ENCODE peak calls at places on chromosomes 7 and 10, in four cellular contexts. F is dorsolateral prefrontal cortex, S is aorta, R is body of pancreas. Q is an unnamed sample.

GRCh38 chr10:132374176-132374575 is 22.8 kb upstream of the PWWP2B start:
- DNase-seq in F (no peak), S (peak; percentile 32), R (no peak), Q (no peak)

GRCh38 chr10:28883741-28884443 is 206.6 kb downstream of the BAMBI start:
- DNase-seq in F (no peak), S (no peak), R (no peak), Q (no peak)

GRCh38 chr10:74824184-74825032 is 2.0 kb upstream of the KAT6B start:
- DNase-seq in F (no peak), S (peak; percentile 64), R (peak; percentile 29), Q (no peak)

GRCh38 chr10:64385355-64385754 is 864.2 kb downstream of the REEP3 start:
- DNase-seq in F (no peak), S (no peak), R (no peak), Q (no peak)

GRCh38 chr10:132487241-132488135 is 50.1 kb upstream of the INPP5A start:
- DNase-seq in F (no peak), S (peak; percentile 38), R (no peak), Q (no peak)

GRCh38 chr7:28102778-28103177 is 77.8 kb downstream of the JAZF1 start:
- DNase-seq in F (no peak), S (no peak), R (no peak), Q (no peak)

GRCh38 chr7:102095933-102096332 is 190.7 kb upstream of the SH2B2 start:
- DNase-seq in F (peak; percentile 22), S (no peak), R (no peak), Q (no peak)

GRCh38 chr7:96236198-96237039 is 85.5 kb downstream of the SLC25A13 start:
- DNase-seq in F (no peak), S (no peak), R (no peak), Q (peak; percentile 88)

GRCh38 chr10:71531485-71532446 is 135.0 kb downstream of the CDH23 start:
- DNase-seq in F (no peak), S (no peak), R (no peak), Q (no peak)

GRCh38 chr10:11654659-11655058 is 43.2 kb upstream of the USP6NL start:
- DNase-seq in F (no peak), S (no peak), R (no peak), Q (no peak)

GRCh38 chr7:67900456-67900855 is 903.8 kb downstream of the TYW1 start:
- DNase-seq in F (no peak), S (no peak), R (no peak), Q (no peak)

GRCh38 chr10:48227213-48227612 is 47.3 kb downstream of the FRMPD2 start:
- DNase-seq in F (no peak), S (no peak), R (no peak), Q (no peak)

GRCh38 chr10:71232089-71232998 is 20.0 kb downstream of the UNC5B start:
- DNase-seq in F (peak; percentile 95), S (peak; percentile 88), R (peak; percentile 82), Q (no peak)

GRCh38 chr10:113991091-113991860 is 52.4 kb upstream of the ADRB1 start:
- DNase-seq in F (no peak), S (no peak), R (no peak), Q (no peak)

GRCh38 chr10:34821587-34822585 is 6.8 kb upstream of the PARD3 start:
- DNase-seq in F (no peak), S (no peak), R (no peak), Q (peak; percentile 30)

GRCh38 chr10:92430103-92430502 is 139.1 kb downstream of the MARCHF5 start:
- DNase-seq in F (no peak), S (no peak), R (no peak), Q (no peak)

GRCh38 chr7:140656548-140657515 is 15.9 kb upstream of the ADCK2 start:
- DNase-seq in F (peak; percentile 40), S (peak; percentile 66), R (peak; percentile 68), Q (no peak)

GRCh38 chr7:45660201-45660900 is 86.2 kb downstream of the ADCY1 start:
- DNase-seq in F (no peak), S (no peak), R (peak; percentile 2), Q (no peak)

GRCh38 chr10:21092683-21093524 is 195.8 kb upstream of the NEBL start:
- DNase-seq in F (no peak), S (no peak), R (no peak), Q (no peak)

GRCh38 chr10:29136401-29136800 is 152.5 kb upstream of the LYZL1 start:
- DNase-seq in F (no peak), S (no peak), R (no peak), Q (no peak)

GRCh38 chr10:117477961-117478670 is 64.4 kb upstream of the EMX2 start:
- DNase-seq in F (no peak), S (no peak), R (no peak), Q (no peak)

GRCh38 chr7:5596896-5597246 is 173.2 kb upstream of the TNRC18 start:
- DNase-seq in F (no peak), S (no peak), R (no peak), Q (no peak)

GRCh38 chr10:72784551-72785421 is 92.8 kb downstream of the MCU start:
- DNase-seq in F (peak; percentile 64), S (peak; percentile 75), R (peak; percentile 25), Q (peak; percentile 68)

GRCh38 chr7:71131753-71132520 is at the start of gene GALNT17:
- DNase-seq in F (peak; percentile 60), S (no peak), R (peak; percentile 24), Q (no peak)

GRCh38 chr7:118080947-118081346 is 103.0 kb upstream of the LSM8 start:
- DNase-seq in F (no peak), S (no peak), R (no peak), Q (peak; percentile 73)

GRCh38 chr10:104472505-104472904 is 118.9 kb downstream of the CFAP58 start:
- DNase-seq in F (no peak), S (no peak), R (no peak), Q (no peak)

GRCh38 chr10:79089579-79090110 is 20.9 kb downstream of the ZMIZ1 start:
- DNase-seq in F (no peak), S (no peak), R (no peak), Q (no peak)

GRCh38 chr10:64973391-64973790 is 1452.2 kb downstream of the REEP3 start:
- DNase-seq in F (no peak), S (no peak), R (no peak), Q (no peak)

GRCh38 chr7:68547181-68547580 is 1051.1 kb upstream of the AUTS2 start:
- DNase-seq in F (no peak), S (no peak), R (no peak), Q (peak; percentile 39)

GRCh38 chr7:98934267-98934666 is 55.9 kb downstream of the TRRAP start:
- DNase-seq in F (no peak), S (no peak), R (no peak), Q (no peak)

GRCh38 chr10:97936126-97936525 is 86.5 kb downstream of the GOLGA7B start:
- DNase-seq in F (no peak), S (no peak), R (no peak), Q (no peak)

GRCh38 chr10:85916999-85917573 is 449.5 kb downstream of the GRID1 start:
- DNase-seq in F (no peak), S (no peak), R (peak; percentile 25), Q (no peak)

DNA sequence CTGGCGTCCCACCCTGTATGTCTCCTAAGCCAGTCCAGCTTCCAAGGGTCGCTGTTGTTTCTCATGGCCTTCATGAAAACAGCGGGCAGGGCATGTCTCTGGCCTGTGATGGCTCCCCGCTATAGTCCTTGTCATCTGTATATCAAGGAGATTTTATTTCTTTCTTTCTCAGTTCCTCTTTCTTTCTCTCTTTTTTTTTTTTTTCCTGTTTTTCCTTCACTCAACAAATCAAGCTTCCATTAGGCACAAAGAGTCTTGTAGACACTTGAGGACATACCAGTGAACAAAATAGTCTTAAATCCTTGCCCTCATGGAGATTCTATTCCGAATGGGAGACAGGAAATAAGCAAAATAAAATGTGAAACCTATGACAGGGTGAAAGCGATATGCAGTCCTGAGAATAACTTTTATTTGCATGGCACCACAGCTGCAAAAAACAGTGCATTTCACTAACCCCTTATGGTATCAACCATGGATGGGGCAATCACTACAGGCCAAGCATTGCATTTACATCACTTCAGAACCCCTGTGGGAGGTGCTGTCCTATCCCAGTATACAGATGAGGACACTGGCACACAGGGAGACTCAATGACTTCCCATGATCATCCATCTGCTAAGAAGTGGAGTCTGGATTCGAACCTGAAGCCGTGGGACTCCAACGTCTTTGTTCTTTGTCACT is 50.7 kb downstream of the SYPL1 start:
- DNase-seq in F (no peak), S (no peak), R (no peak), Q (no peak)
- H3K27ac ChIP-seq in F (no peak overlapping the region), S (no peak overlapping the region), R (no peak overlapping the region), Q (no peak overlapping the region)

GRCh38 chr10:17212802-17213204 is 11.3 kb upstream of the TRDMT1 start:
- DNase-seq in F (no peak), S (no peak), R (no peak), Q (no peak)

GRCh38 chr10:17209302-17209701 is 7.8 kb upstream of the TRDMT1 start:
- DNase-seq in F (no peak), S (no peak), R (no peak), Q (no peak)

GRCh38 chr10:17213646-17214349 is 12.3 kb upstream of the TRDMT1 start:
- DNase-seq in F (no peak), S (no peak), R (no peak), Q (no peak)

GRCh38 chr10:17209931-17210330 is 8.5 kb upstream of the TRDMT1 start:
- DNase-seq in F (no peak), S (no peak), R (no peak), Q (no peak)

DNA sequence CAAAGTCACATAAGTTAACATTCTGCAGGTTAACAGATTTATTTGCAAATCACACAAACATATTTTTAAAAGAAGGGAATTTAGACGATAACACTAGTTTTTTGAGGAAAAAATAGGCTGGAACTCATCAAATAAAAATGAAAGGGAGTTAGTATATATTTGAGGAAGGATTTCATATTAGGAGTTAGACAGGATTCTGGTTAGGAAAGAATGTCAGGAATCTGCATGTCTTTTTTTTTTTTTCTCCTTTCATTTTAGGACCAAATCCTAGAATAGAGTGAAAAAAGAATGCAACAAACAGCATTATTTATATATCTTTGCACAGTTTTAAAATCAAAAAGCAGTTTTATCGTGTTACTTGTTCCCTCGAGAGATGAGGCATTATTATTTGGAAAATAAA is 8.9 kb upstream of the TRDMT1 start:
- DNase-seq in F (no peak), S (no peak), R (no peak), Q (no peak)
- H3K27ac ChIP-seq in F (no peak overlapping the region), S (peak overlapping the region; percentile 28), R (no peak overlapping the region), Q (no peak overlapping the region)

DNA sequence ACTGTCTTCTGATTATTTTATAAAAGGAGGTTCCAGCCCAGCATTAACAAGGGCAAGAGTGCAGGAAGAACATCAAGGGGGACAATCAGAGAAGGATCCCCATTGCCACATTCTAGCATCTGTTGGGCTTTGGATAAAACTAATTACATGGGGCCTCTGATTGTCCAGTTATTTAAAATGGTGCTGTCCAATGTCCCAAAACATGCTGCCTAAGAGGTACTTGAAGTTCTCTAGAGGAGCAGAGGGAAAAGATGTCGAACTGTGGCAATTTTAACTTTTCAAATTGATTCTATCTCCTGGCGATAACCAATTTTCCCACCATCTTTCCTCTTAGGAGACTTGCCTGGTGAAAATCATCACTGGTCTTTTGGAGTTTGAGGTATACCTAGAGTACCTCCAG is 2.2 kb downstream of the IL6 start:
- DNase-seq in F (no peak), S (no peak), R (no peak), Q (no peak)
- H3K27ac ChIP-seq in F (no peak overlapping the region), S (no peak overlapping the region), R (no peak overlapping the region), Q (no peak overlapping the region)

GRCh38 chr10:99537381-99538286 is 4.9 kb downstream of the NKX2-3 start:
- DNase-seq in F (no peak), S (no peak), R (no peak), Q (no peak)

GRCh38 chr10:99535764-99536399 is 3.1 kb downstream of the NKX2-3 start:
- DNase-seq in F (no peak), S (no peak), R (no peak), Q (no peak)

GRCh38 chr10:99538287-99538917 is 5.7 kb downstream of the NKX2-3 start:
- DNase-seq in F (no peak), S (no peak), R (no peak), Q (no peak)

GRCh38 chr10:99534939-99535763 is 2.4 kb downstream of the NKX2-3 start:
- DNase-seq in F (no peak), S (no peak), R (no peak), Q (peak; percentile 64)

GRCh38 chr10:99536400-99537254 is 3.9 kb downstream of the NKX2-3 start:
- DNase-seq in F (no peak), S (no peak), R (no peak), Q (no peak)
- H3K27ac ChIP-seq in F (no peak overlapping the region), S (no peak overlapping the region), R (no peak overlapping the region), Q (no peak overlapping the region)